ENCODE peak calls at places on chromosomes 16 and 17, in nine cellular contexts. J is gastrocnemius medialis, T is GM23338, B is AG10803, N is cardiac fibroblast, A is mucosa of descending colon, F is upper lobe of right lung, M is fibroblast of mammary gland, G is NB4. S is an unnamed sample.

GRCh38 chr17:78900816-78901215 is 2.2 kb downstream of the CEP295NL start:
- DNase-seq in G (no peak), A (no peak), J (no peak), B (no peak), T (no peak), F (no peak), M (no peak), N (no peak), S (no peak)

GRCh38 chr16:53612003-53612402 is 91.7 kb downstream of the RPGRIP1L start:
- DNase-seq in T (no peak), A (peak), N (no peak), G (no peak), J (no peak), M (no peak), F (no peak), B (no peak), S (no peak)

GRCh38 chr16:77833906-77834599 is 45.7 kb downstream of the VAT1L start:
- DNase-seq in N (peak), F (no peak), A (no peak), B (peak), G (peak), J (no peak), M (peak), T (peak), S (no peak)

GRCh38 chr17:382644-383533 is 30.3 kb upstream of the RPH3AL start:
- DNase-seq in F (no peak), T (peak), B (peak), N (peak), J (peak), M (no peak), G (peak), A (peak), S (peak)

GRCh38 chr17:11882716-11883115 is 114.6 kb downstream of the ZNF18 start:
- DNase-seq in T (no peak), N (no peak), B (no peak), M (no peak), G (no peak), A (no peak), F (no peak), J (no peak), S (no peak)

GRCh38 chr17:32732296-32732642 is 144.7 kb downstream of the MYO1D start:
- DNase-seq in T (no peak), B (no peak), A (no peak), F (no peak), G (no peak), M (no peak), J (no peak), N (no peak), S (no peak)

GRCh38 chr17:68200689-68201424 is 47.0 kb upstream of the AMZ2 start:
- DNase-seq in B (peak), N (peak), J (peak), A (peak), M (peak), T (peak), G (peak), F (peak), S (peak)

GRCh38 chr16:80720759-80721470 is 83.5 kb downstream of the CDYL2 start:
- DNase-seq in N (no peak), T (no peak), A (no peak), M (peak), B (peak), J (no peak), F (no peak), G (no peak), S (no peak)

GRCh38 chr17:2053380-2054261 is 1.3 kb upstream of the HIC1 start:
- DNase-seq in F (peak), B (peak), A (peak), G (peak), T (peak), M (peak), N (peak), J (peak), S (peak)

GRCh38 chr16:67234180-67234597 is 7.3 kb downstream of the TMEM208 start:
- DNase-seq in T (no peak), G (no peak), M (no peak), B (no peak), J (no peak), A (no peak), F (no peak), N (no peak), S (no peak)

GRCh38 chr17:58693208-58693607 is 806 bp downstream of the RAD51C start:
- DNase-seq in B (peak), A (no peak), G (peak), J (no peak), F (no peak), M (peak), N (peak), T (no peak), S (no peak)

GRCh38 chr17:61660726-61661125 is 69.7 kb upstream of the NACA2 start:
- DNase-seq in M (no peak), T (no peak), N (no peak), F (no peak), B (no peak), J (no peak), A (no peak), G (no peak), S (no peak)

GRCh38 chr17:39665642-39666221 is 583 bp downstream of the TCAP start:
- DNase-seq in A (peak), B (no peak), F (no peak), M (no peak), T (no peak), G (peak), N (no peak), J (peak), S (peak)

GRCh38 chr17:37054894-37055293 is 106.1 kb downstream of the AATF start:
- DNase-seq in M (no peak), A (no peak), B (no peak), G (no peak), T (no peak), J (no peak), F (no peak), N (no peak), S (no peak)

GRCh38 chr16:50591800-50592771 is 43.9 kb downstream of the NKD1 start:
- DNase-seq in J (peak), T (peak), M (no peak), A (peak), F (no peak), G (no peak), N (no peak), B (no peak), S (peak)

GRCh38 chr16:85718682-85719081 is 29.9 kb upstream of the GINS2 start:
- DNase-seq in T (peak), F (no peak), B (no peak), J (no peak), G (no peak), A (peak), N (no peak), M (no peak), S (no peak)

GRCh38 chr17:57902800-57903759 is 52.1 kb downstream of the CUEDC1 start:
- DNase-seq in F (peak), M (peak), J (peak), T (no peak), N (peak), G (peak), B (peak), A (peak), S (peak)

GRCh38 chr17:64074704-64075484 is 54.5 kb upstream of the ICAM2 start:
- DNase-seq in A (no peak), J (no peak), G (peak), N (peak), F (no peak), B (peak), T (no peak), M (peak), S (no peak)

GRCh38 chr17:61294777-61295176 is 104.9 kb upstream of the TBX2 start:
- DNase-seq in T (no peak), A (no peak), J (no peak), M (peak), F (no peak), G (no peak), N (peak), B (peak), S (no peak)

GRCh38 chr17:77541995-77542394 is 401.2 kb downstream of the SEC14L1 start:
- DNase-seq in J (no peak), A (no peak), T (no peak), N (no peak), F (no peak), B (no peak), M (no peak), G (no peak), S (peak)

GRCh38 chr16:11161974-11162373 is 94.0 kb downstream of the SOCS1 start:
- DNase-seq in A (no peak), N (no peak), M (no peak), F (no peak), B (no peak), T (no peak), G (no peak), J (peak), S (no peak)

GRCh38 chr16:88463411-88463810 is 10.3 kb downstream of the ZFPM1 start:
- DNase-seq in G (no peak), B (no peak), A (no peak), N (no peak), T (no peak), J (no peak), M (no peak), F (no peak), S (no peak)

GRCh38 chr16:79172306-79172705 is 428.2 kb downstream of the MAF start:
- DNase-seq in T (no peak), B (no peak), G (no peak), N (no peak), F (no peak), J (no peak), A (no peak), M (no peak), S (no peak)

GRCh38 chr17:13265306-13265705 is 247.5 kb upstream of the ELAC2 start:
- DNase-seq in T (no peak), B (no peak), F (no peak), J (no peak), A (no peak), N (peak), G (no peak), M (no peak), S (no peak)

GRCh38 chr17:64355536-64356303 is 34.9 kb downstream of the PECAM1 start:
- DNase-seq in B (peak), M (peak), N (peak), T (no peak), F (peak), J (peak), G (peak), A (no peak), S (no peak)

DNA sequence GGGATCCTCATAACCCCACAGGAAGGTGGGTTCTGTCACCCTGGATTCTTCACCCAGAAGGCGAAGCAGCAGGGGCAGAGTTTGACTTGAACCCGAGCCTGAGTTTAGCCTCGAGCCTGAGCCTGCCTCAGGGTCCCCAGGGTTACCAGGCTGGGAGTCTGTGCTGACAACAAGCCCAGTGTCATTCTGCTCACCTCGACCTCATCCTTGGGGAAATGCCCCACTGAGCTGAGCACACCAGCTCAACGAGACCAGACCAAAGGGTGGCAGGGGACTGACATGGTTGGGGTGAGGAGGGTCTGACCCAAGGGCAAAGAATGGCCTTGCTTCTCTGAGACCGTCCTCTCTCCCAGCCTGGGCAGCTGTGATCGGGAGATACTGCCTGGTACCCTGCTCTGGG is 20.2 kb downstream of the CACNG4 start:
- DNase-seq in F (no peak), A (no peak), M (no peak), N (no peak), B (no peak), G (no peak), J (no peak), T (no peak), S (no peak)
- H3K4me3 ChIP-seq in F (no peak), A (no peak), M (no peak), N (no peak), B (no peak), G (no peak), J (no peak), T (no peak), S (no peak)

GRCh38 chr17:49972486-49973270 is 3.7 kb downstream of the DLX4 start:
- DNase-seq in J (no peak), F (no peak), G (no peak), A (no peak), B (no peak), T (peak), N (no peak), M (no peak), S (no peak)
- H3K4me3 ChIP-seq in J (no peak), F (no peak), G (no peak), A (no peak), B (no peak), T (peak), N (no peak), M (no peak), S (no peak)

GRCh38 chr17:17726721-17727060 is 45.4 kb downstream of the RAI1 start:
- DNase-seq in M (no peak), T (no peak), J (no peak), F (no peak), B (no peak), A (no peak), N (no peak), G (no peak), S (no peak)

GRCh38 chr17:17724307-17724921 is 43.2 kb downstream of the RAI1 start:
- DNase-seq in B (no peak), T (peak), J (no peak), N (peak), A (no peak), G (peak), F (no peak), M (no peak), S (peak)

GRCh38 chr17:17725853-17726720 is 44.8 kb downstream of the RAI1 start:
- DNase-seq in M (no peak), B (no peak), G (peak), N (no peak), A (no peak), F (no peak), J (no peak), T (no peak), S (no peak)

GRCh38 chr17:17723354-17724261 is 42.4 kb downstream of the RAI1 start:
- DNase-seq in G (peak), B (peak), T (peak), J (no peak), A (no peak), F (no peak), M (peak), N (peak), S (no peak)

GRCh38 chr17:17724991-17725852 is 44.0 kb downstream of the RAI1 start:
- DNase-seq in G (no peak), A (no peak), T (peak), B (no peak), F (no peak), N (no peak), J (no peak), M (no peak), S (no peak)
- H3K4me3 ChIP-seq in G (no peak), A (no peak), T (peak), B (no peak), F (peak), N (peak), J (peak), M (no peak), S (peak)

DNA sequence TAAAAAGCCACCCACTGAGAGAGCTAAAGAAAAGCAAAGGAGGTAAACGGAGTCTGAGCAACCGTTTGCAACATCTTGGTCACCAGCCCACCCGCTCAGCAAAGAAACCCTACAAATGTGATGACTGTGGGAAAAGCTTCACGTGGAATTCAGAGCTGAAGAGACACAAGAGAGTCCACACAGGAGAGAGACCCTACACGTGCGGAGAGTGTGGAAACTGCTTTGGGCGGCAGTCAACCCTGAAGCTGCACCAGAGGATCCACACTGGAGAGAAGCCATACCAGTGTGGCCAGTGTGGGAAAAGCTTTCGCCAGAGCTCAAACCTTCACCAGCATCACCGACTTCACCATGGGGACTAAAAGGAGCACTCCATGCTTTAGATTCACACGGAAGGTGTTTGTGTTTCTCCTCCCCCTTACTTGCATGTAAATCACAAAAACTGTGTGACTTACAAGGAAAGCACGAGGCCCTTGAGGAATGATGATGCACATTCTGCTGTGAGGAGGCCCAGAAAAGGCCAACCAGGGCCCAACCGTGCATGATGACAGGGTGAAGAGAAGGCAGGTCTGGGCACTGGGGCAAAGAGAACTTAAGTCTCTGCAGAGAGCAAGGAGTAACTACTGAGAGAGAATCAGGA is 7.7 kb downstream of the ZNF174 start:
- DNase-seq in T (no peak), M (no peak), B (no peak), A (no peak), G (no peak), N (no peak), F (no peak), J (no peak), S (no peak)
- H3K4me3 ChIP-seq in T (no peak), M (no peak), B (no peak), A (no peak), G (no peak), N (no peak), F (no peak), J (peak), S (no peak)

DNA sequence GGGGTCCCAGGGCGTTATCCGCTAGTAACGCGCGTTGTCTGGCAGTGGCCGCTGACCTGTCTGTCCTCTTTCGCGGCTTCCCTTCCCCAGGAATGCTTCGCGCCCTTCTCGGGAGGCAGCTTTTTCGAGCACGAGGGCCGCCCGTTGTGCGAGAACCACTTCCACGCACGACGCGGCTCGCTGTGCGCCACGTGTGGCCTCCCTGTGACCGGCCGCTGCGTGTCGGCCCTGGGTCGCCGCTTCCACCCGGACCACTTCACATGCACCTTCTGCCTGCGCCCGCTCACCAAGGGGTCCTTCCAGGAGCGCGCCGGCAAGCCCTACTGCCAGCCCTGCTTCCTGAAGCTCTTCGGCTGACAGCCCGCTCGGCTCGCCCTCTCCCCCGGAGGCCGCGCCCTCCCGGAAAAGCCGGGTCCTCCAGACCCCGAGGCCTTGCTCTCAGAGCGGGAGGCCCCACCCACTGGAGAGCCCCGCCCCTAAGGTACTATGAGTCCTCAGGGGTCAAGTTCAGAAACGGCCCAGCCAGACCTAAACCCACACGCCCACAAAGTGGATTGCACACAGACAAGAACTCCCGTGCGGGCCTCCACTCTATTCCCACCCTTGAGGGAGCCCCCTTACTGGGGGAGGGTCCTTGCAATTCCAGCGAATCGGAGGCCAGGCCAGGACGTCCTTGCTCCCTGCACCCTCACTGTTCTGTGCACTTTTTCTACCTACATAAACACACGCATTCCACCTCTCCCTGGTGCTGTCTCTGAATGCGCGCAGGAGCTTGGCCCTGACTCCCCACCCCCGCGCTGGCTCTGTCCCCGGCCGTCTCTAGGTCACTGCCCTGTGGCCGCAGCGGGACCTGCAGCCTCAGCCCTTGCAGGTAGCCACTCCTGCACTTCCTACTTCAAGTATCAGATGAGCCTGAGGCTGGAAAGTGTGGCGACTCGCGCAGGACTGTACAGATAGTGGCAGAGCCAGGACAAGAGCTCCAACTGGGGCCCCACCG is 5.4 kb upstream of the SLC5A2 start:
- DNase-seq in G (peak), J (no peak), A (peak), B (no peak), N (no peak), F (peak), M (no peak), T (peak), S (no peak)
- H3K4me3 ChIP-seq in G (peak), J (no peak), A (peak), B (no peak), N (no peak), F (peak), M (no peak), T (peak), S (peak)

GRCh38 chr17:29590261-29590978 is 972 bp upstream of the GIT1 start:
- DNase-seq in F (peak), T (no peak), B (peak), G (peak), A (peak), N (peak), M (peak), J (no peak), S (peak)
- H3K4me3 ChIP-seq in F (peak), T (peak), B (peak), G (peak), A (no peak), N (peak), M (peak), J (peak), S (no peak)

DNA sequence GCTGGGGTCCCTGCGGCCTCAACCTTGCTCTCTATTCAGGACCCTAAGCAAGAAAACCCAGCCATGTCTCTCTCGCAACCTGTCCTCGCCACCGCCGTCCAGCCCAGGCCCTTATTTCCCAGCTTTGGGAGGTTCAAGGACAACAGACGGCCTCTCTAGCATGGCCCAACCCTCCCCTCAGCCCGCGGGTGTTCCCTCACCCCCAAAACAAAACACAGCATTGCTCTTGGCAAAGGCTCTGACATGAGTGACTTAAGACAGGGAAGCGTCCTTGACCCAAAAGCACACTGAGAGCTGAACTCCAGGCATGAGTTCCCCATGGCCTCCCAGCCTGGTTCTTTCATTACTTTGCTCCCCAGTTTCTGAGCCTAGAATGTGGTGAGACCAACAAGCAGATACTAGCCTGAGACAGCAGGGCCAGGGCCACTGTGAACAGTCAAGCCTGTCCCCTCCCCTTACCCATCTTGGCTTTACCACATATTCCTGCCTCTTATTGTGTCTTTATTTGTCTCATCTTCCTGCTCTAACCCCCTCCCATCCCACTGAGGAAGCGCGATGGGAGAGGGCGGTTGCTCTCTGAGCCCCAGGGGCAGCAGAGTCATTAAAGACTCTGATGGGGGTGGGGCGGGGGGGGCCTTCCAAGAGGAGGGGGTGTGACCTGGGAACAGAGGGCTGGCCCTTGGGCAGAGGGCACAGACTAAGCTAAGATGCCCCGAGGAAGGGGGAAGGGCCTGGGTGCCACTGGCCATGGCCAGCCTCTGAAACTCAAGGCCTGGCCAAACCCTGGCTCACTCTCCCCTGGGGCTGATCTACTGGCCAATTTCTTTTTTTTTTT is 11.8 kb downstream of the SREBF1 start:
- DNase-seq in J (peak), B (no peak), N (peak), A (no peak), T (peak), G (peak), M (no peak), F (no peak), S (no peak)
- H3K4me3 ChIP-seq in J (no peak), B (no peak), N (no peak), A (no peak), T (peak), G (no peak), M (no peak), F (no peak), S (no peak)